ENCODE peak calls at places on chromosomes 11 and 22, in seven cellular contexts. A is transverse colon, C is GM06990, X is H7, J is hepatocyte, H is lower leg skin, L is fibroblast of pulmonary artery. O is an unnamed sample.

GRCh38 chr11:86162257-86162656 is 82.3 kb upstream of the EED start:
- DNase-seq in H (no peak), L (peak), X (no peak), J (peak), A (peak), C (no peak), O (no peak)

GRCh38 chr22:32518848-32519247 is 44.2 kb downstream of the FBXO7 start:
- DNase-seq in J (no peak), X (no peak), H (no peak), C (no peak), A (no peak), L (no peak), O (no peak)

GRCh38 chr22:50691521-50691920 is 18.9 kb downstream of the SHANK3 start:
- DNase-seq in A (peak), H (no peak), L (peak), J (no peak), C (no peak), X (peak), O (peak)

GRCh38 chr11:102990145-102990544 is 34.6 kb upstream of the MMP13 start:
- DNase-seq in X (no peak), H (no peak), J (no peak), L (no peak), C (no peak), A (no peak), O (no peak)

GRCh38 chr11:82858556-82859091 is 41.6 kb downstream of the PRCP start:
- DNase-seq in C (no peak), L (peak), A (no peak), H (no peak), X (no peak), J (no peak), O (no peak)

GRCh38 chr11:76677010-76677771 is 6.6 kb upstream of the LRRC32 start:
- DNase-seq in A (no peak), H (no peak), J (no peak), X (no peak), C (no peak), L (no peak), O (no peak)

GRCh38 chr11:86091566-86091965 is 22.7 kb upstream of the PICALM start:
- DNase-seq in C (no peak), X (no peak), A (no peak), J (no peak), L (peak), H (no peak), O (no peak)

GRCh38 chr11:87970762-87971161 is 204.5 kb downstream of the RAB38 start:
- DNase-seq in A (no peak), J (no peak), C (no peak), L (no peak), X (no peak), H (no peak), O (no peak)

GRCh38 chr22:38841211-38841610 is 2.6 kb downstream of the NPTXR start:
- DNase-seq in X (no peak), A (no peak), J (no peak), L (no peak), C (no peak), H (no peak), O (no peak)

GRCh38 chr22:28142361-28142801 is 223.3 kb upstream of the PITPNB start:
- DNase-seq in H (no peak), A (no peak), L (peak), X (no peak), C (no peak), J (peak), O (peak)

GRCh38 chr11:97610854-97611253 is 1221.0 kb downstream of the JRKL start:
- DNase-seq in H (no peak), C (no peak), A (no peak), L (no peak), J (no peak), X (no peak), O (peak)

GRCh38 chr22:45105281-45105700 is 58.4 kb upstream of the NUP50 start:
- DNase-seq in J (peak), X (no peak), L (no peak), H (no peak), C (no peak), A (no peak), O (peak)

GRCh38 chr11:94740975-94741707 is 27.0 kb upstream of the AMOTL1 start:
- DNase-seq in X (peak), J (peak), L (peak), H (peak), A (no peak), C (no peak), O (peak)

GRCh38 chr11:130427581-130428211 is 713 bp downstream of the ADAMTS8 start:
- DNase-seq in H (no peak), A (peak), X (peak), C (no peak), L (no peak), J (peak), O (peak)

GRCh38 chr11:87301785-87302540 is 264.2 kb downstream of the TMEM135 start:
- DNase-seq in J (no peak), A (no peak), C (no peak), X (no peak), H (no peak), L (no peak), O (no peak)

GRCh38 chr11:1260620-1261019 is 37.8 kb downstream of the MUC5B start:
- DNase-seq in X (no peak), C (no peak), A (no peak), J (no peak), H (no peak), L (no peak), O (no peak)

GRCh38 chr11:1261241-1262071 is 38.6 kb downstream of the MUC5B start:
- DNase-seq in L (no peak), J (no peak), A (no peak), H (no peak), C (no peak), X (no peak), O (no peak)

GRCh38 chr11:1260023-1260501 is 37.2 kb downstream of the MUC5B start:
- DNase-seq in J (peak), H (no peak), L (peak), C (no peak), X (peak), A (peak), O (peak)

GRCh38 chr11:1262172-1263006 is 39.5 kb downstream of the MUC5B start:
- DNase-seq in J (peak), C (peak), A (peak), L (peak), X (peak), H (peak), O (peak)

DNA sequence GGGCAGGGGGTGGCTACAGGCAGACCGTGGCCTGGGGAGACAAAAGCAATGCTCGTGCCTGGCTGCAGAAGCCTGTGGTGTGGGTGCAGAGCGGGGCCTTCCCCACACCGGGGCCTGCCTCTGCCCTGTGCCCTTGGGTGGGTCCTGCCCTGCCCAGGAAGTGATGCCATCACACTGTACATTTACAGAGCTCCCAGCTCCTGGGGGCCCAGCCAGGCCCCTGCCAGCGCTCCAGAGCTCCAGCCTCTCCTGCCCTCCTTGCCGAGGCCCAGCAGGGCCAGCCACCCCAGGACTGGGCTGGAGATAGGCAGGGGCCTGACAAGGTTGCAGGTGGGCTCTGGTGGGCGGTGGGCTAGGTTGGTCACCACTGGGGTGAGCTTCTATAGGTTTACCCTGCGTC is 40.2 kb downstream of the MUC5B start:
- DNase-seq in A (peak), L (no peak), X (no peak), C (no peak), H (no peak), J (no peak), O (no peak)
- H3K4me3 ChIP-seq in A (no peak), L (peak), X (no peak), C (peak), H (no peak), J (no peak), O (peak)

GRCh38 chr11:134440851-134441645 is 29.0 kb upstream of the B3GAT1 start:
- DNase-seq in H (no peak), A (no peak), J (no peak), X (peak), L (no peak), C (no peak), O (no peak)
- H3K4me3 ChIP-seq in H (no peak), A (no peak), J (no peak), X (no peak), L (no peak), C (no peak), O (no peak)

GRCh38 chr11:121465709-121466062 is 12.9 kb upstream of the SORL1-AS1 start:
- DNase-seq in C (no peak), J (peak), H (no peak), L (no peak), X (no peak), A (peak), O (no peak)

GRCh38 chr11:121461843-121462242 is 9.1 kb upstream of the SORL1-AS1 start:
- DNase-seq in C (no peak), A (no peak), L (no peak), X (no peak), H (no peak), J (no peak), O (no peak)

GRCh38 chr11:121463689-121464335 is 11.0 kb upstream of the SORL1-AS1 start:
- DNase-seq in A (no peak), C (no peak), H (no peak), X (no peak), J (no peak), L (no peak), O (no peak)

GRCh38 chr11:121466063-121466794 is 13.5 kb upstream of the SORL1-AS1 start:
- DNase-seq in H (peak), X (peak), C (peak), J (peak), A (peak), L (peak), O (peak)

GRCh38 chr11:121464352-121464946 is 11.7 kb upstream of the SORL1-AS1 start:
- DNase-seq in A (peak), C (peak), L (peak), H (peak), X (no peak), J (peak), O (no peak)
- H3K4me3 ChIP-seq in A (no peak), C (peak), L (no peak), H (no peak), X (no peak), J (no peak), O (no peak)

GRCh38 chr11:60378359-60378758 is at the start of gene MS4A7:
- DNase-seq in X (no peak), C (peak), H (no peak), J (no peak), L (no peak), A (peak), O (no peak)
- H3K4me3 ChIP-seq in X (no peak), C (peak), H (no peak), J (no peak), L (no peak), A (no peak), O (no peak)